ENCODE peak calls at places on chromosome 16, in seven cellular contexts. One of them, this sample, is unnamed.

GRCh38 chr16:52957199-52957598 is 95.5 kb downstream of the CHD9NB start:
- DNase-seq in fibroblast of lung: no peak
- DNase-seq in GDM1: no peak
- DNase-seq in progenitor cell of endocrine pancreas: no peak
- DNase-seq in bronchial epithelial cell: no peak
- DNase-seq in midbrain: no peak
- DNase-seq in AML-193: no peak
- DNase-seq in this sample: no peak

GRCh38 chr16:57071840-57072541 is 20.4 kb upstream of the CPNE2 start:
- DNase-seq in fibroblast of lung: peak
- DNase-seq in GDM1: no peak
- DNase-seq in progenitor cell of endocrine pancreas: no peak
- DNase-seq in bronchial epithelial cell: peak
- DNase-seq in midbrain: no peak
- DNase-seq in AML-193: no peak
- DNase-seq in this sample: peak

GRCh38 chr16:55048745-55049144 is 118.1 kb downstream of the IRX5 start:
- DNase-seq in fibroblast of lung: no peak
- DNase-seq in GDM1: no peak
- DNase-seq in progenitor cell of endocrine pancreas: no peak
- DNase-seq in bronchial epithelial cell: no peak
- DNase-seq in midbrain: no peak
- DNase-seq in AML-193: no peak
- DNase-seq in this sample: no peak

GRCh38 chr16:83305092-83305491 is 502.7 kb upstream of the HSBP1 start:
- DNase-seq in fibroblast of lung: peak
- DNase-seq in GDM1: no peak
- DNase-seq in progenitor cell of endocrine pancreas: no peak
- DNase-seq in bronchial epithelial cell: peak
- DNase-seq in midbrain: no peak
- DNase-seq in AML-193: no peak
- DNase-seq in this sample: peak

GRCh38 chr16:26838931-26839330 is 227.8 kb upstream of the C16orf82 start:
- DNase-seq in fibroblast of lung: no peak
- DNase-seq in GDM1: no peak
- DNase-seq in progenitor cell of endocrine pancreas: no peak
- DNase-seq in bronchial epithelial cell: no peak
- DNase-seq in midbrain: no peak
- DNase-seq in AML-193: no peak
- DNase-seq in this sample: no peak

GRCh38 chr16:88785106-88785924 is at the start of gene PIEZO1:
- DNase-seq in fibroblast of lung: peak
- DNase-seq in GDM1: peak
- DNase-seq in progenitor cell of endocrine pancreas: no peak
- DNase-seq in bronchial epithelial cell: no peak
- DNase-seq in midbrain: peak
- DNase-seq in AML-193: peak
- DNase-seq in this sample: no peak

GRCh38 chr16:81937305-81938038 is 73.8 kb downstream of the SDR42E1 start:
- DNase-seq in fibroblast of lung: peak
- DNase-seq in GDM1: no peak
- DNase-seq in progenitor cell of endocrine pancreas: no peak
- DNase-seq in bronchial epithelial cell: peak
- DNase-seq in midbrain: no peak
- DNase-seq in AML-193: no peak
- DNase-seq in this sample: no peak

GRCh38 chr16:57530104-57530522 is 6.3 kb downstream of the CCDC102A start:
- DNase-seq in fibroblast of lung: peak
- DNase-seq in GDM1: peak
- DNase-seq in progenitor cell of endocrine pancreas: no peak
- DNase-seq in bronchial epithelial cell: peak
- DNase-seq in midbrain: no peak
- DNase-seq in AML-193: no peak
- DNase-seq in this sample: peak

GRCh38 chr16:24253192-24253591 is 2.9 kb upstream of the CACNG3 start:
- DNase-seq in fibroblast of lung: peak
- DNase-seq in GDM1: peak
- DNase-seq in progenitor cell of endocrine pancreas: peak
- DNase-seq in bronchial epithelial cell: peak
- DNase-seq in midbrain: peak
- DNase-seq in AML-193: peak
- DNase-seq in this sample: no peak

GRCh38 chr16:46727184-46727583 is 21.0 kb downstream of the MYLK3 start:
- DNase-seq in fibroblast of lung: no peak
- DNase-seq in GDM1: no peak
- DNase-seq in progenitor cell of endocrine pancreas: no peak
- DNase-seq in bronchial epithelial cell: no peak
- DNase-seq in midbrain: no peak
- DNase-seq in AML-193: no peak
- DNase-seq in this sample: no peak

GRCh38 chr16:391885-392335 is 5.1 kb upstream of the NME4 start:
- DNase-seq in fibroblast of lung: peak
- DNase-seq in GDM1: peak
- DNase-seq in progenitor cell of endocrine pancreas: no peak
- DNase-seq in bronchial epithelial cell: peak
- DNase-seq in midbrain: peak
- DNase-seq in AML-193: peak
- DNase-seq in this sample: peak

GRCh38 chr16:66052745-66053144 is 313.7 kb upstream of the CDH5 start:
- DNase-seq in fibroblast of lung: no peak
- DNase-seq in GDM1: no peak
- DNase-seq in progenitor cell of endocrine pancreas: no peak
- DNase-seq in bronchial epithelial cell: peak
- DNase-seq in midbrain: no peak
- DNase-seq in AML-193: no peak
- DNase-seq in this sample: no peak

This sample was measured in kidney epithelial cell.